ENCODE peak calls at places on chromosomes 13 and 19, in nine cellular contexts. F, L, E, A, W, H, X, V and Y are unnamed samples.

GRCh38 chr19:48556163-48556562 is 4.2 kb downstream of the SULT2B1 start:
- DNase-seq in F (no peak), L (no peak), E (no peak), A (no peak), W (no peak), H (no peak), X (peak), V (no peak), Y (no peak)

GRCh38 chr19:42066075-42066754 is 3.8 kb downstream of the GRIK5 start:
- DNase-seq in F (no peak), L (peak), E (no peak), A (no peak), W (no peak), H (no peak), X (no peak), V (no peak), Y (no peak)

GRCh38 chr13:111389621-111390521 is 69.4 kb downstream of the TEX29 start:
- DNase-seq in F (no peak), L (no peak), E (no peak), A (no peak), W (no peak), H (peak), X (no peak), V (no peak), Y (no peak)

GRCh38 chr13:89688908-89689307 is 1658.6 kb upstream of the MIR17HG start:
- DNase-seq in F (no peak), L (peak), E (peak), A (no peak), W (no peak), H (no peak), X (no peak), V (no peak), Y (peak)

GRCh38 chr19:48708471-48708870 is 11.1 kb downstream of the MAMSTR start:
- DNase-seq in F (no peak), L (no peak), E (no peak), A (no peak), W (no peak), H (no peak), X (no peak), V (no peak), Y (no peak)

GRCh38 chr19:6677495-6677894 is 7.5 kb upstream of the TNFSF14 start:
- DNase-seq in F (no peak), L (peak), E (no peak), A (no peak), W (no peak), H (no peak), X (no peak), V (no peak), Y (no peak)

GRCh38 chr13:110424596-110425443 is 117.7 kb downstream of the COL4A2 start:
- DNase-seq in F (no peak), L (no peak), E (no peak), A (no peak), W (no peak), H (no peak), X (no peak), V (no peak), Y (no peak)

GRCh38 chr19:48541813-48542212 is 10.2 kb upstream of the SULT2B1 start:
- DNase-seq in F (no peak), L (no peak), E (no peak), A (no peak), W (no peak), H (no peak), X (no peak), V (no peak), Y (no peak)

GRCh38 chr13:57716295-57716694 is 84.8 kb downstream of the PCDH17 start:
- DNase-seq in F (no peak), L (no peak), E (no peak), A (no peak), W (no peak), H (no peak), X (no peak), V (no peak), Y (no peak)

GRCh38 chr19:34350161-34350561 is 14.8 kb upstream of the GPI start:
- DNase-seq in F (peak), L (no peak), E (no peak), A (peak), W (no peak), H (no peak), X (no peak), V (peak), Y (no peak)

GRCh38 chr13:77990973-77991372 is 72.3 kb upstream of the EDNRB start:
- DNase-seq in F (no peak), L (no peak), E (peak), A (no peak), W (no peak), H (no peak), X (no peak), V (no peak), Y (no peak)

GRCh38 chr13:33080962-33081655 is 64.9 kb downstream of the KL start:
- DNase-seq in F (no peak), L (no peak), E (no peak), A (no peak), W (no peak), H (no peak), X (no peak), V (no peak), Y (no peak)

GRCh38 chr19:19259741-19260140 is 13.4 kb downstream of the TM6SF2 start:
- DNase-seq in F (no peak), L (no peak), E (no peak), A (no peak), W (no peak), H (no peak), X (peak), V (no peak), Y (no peak)

GRCh38 chr13:75533866-75534265 is 3.8 kb downstream of the COMMD6 start:
- DNase-seq in F (no peak), L (no peak), E (no peak), A (no peak), W (no peak), H (no peak), X (no peak), V (no peak), Y (no peak)

GRCh38 chr13:100534147-100534818 is 54.3 kb downstream of the GGACT start:
- DNase-seq in F (no peak), L (no peak), E (no peak), A (no peak), W (no peak), H (no peak), X (no peak), V (no peak), Y (no peak)

GRCh38 chr13:29165840-29166239 is 345.7 kb downstream of the MTUS2 start:
- DNase-seq in F (no peak), L (no peak), E (no peak), A (no peak), W (no peak), H (no peak), X (no peak), V (no peak), Y (no peak)

GRCh38 chr19:48754950-48755645 is at the start of gene FGF21:
- DNase-seq in F (no peak), L (no peak), E (no peak), A (no peak), W (no peak), H (no peak), X (no peak), V (no peak), Y (no peak)

GRCh38 chr13:21849323-21849722 is 178.4 kb downstream of the FGF9 start:
- DNase-seq in F (peak), L (no peak), E (no peak), A (no peak), W (no peak), H (no peak), X (peak), V (peak), Y (no peak)

GRCh38 chr13:39788097-39788496 is 132.6 kb downstream of the COG6 start:
- DNase-seq in F (no peak), L (no peak), E (peak), A (no peak), W (no peak), H (no peak), X (no peak), V (no peak), Y (no peak)

GRCh38 chr13:39786091-39786490 is 130.6 kb downstream of the COG6 start:
- DNase-seq in F (no peak), L (no peak), E (no peak), A (no peak), W (no peak), H (no peak), X (no peak), V (no peak), Y (no peak)

GRCh38 chr13:39784347-39784746 is 128.9 kb downstream of the COG6 start:
- DNase-seq in F (no peak), L (no peak), E (no peak), A (no peak), W (no peak), H (no peak), X (no peak), V (no peak), Y (no peak)

GRCh38 chr13:39787086-39787487 is 131.6 kb downstream of the COG6 start:
- DNase-seq in F (no peak), L (no peak), E (no peak), A (no peak), W (no peak), H (no peak), X (no peak), V (no peak), Y (no peak)

DNA sequence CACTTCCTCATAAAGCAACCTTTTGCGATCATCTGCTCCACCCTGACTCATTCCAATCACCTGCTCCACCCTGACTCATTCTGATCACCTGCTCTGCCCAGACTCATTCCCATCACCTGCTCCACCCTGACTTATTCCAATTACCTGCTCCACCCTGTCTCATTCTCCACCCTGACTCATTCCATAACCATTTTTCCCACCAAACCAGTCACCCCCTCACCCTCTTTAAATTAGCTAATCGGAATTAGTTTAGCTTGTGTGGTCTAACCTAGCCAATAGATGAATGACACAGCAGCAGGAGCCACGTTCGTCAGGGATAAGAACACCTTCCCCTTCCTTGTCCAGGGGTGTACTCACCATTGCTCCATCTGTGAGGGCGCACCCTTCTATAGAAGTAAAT is 134.0 kb downstream of the COG6 start:
- DNase-seq in F (no peak), L (no peak), E (no peak), A (no peak), W (no peak), H (no peak), X (peak), V (no peak), Y (no peak)
- H3K27ac ChIP-seq in F (no peak), L (no peak), E (no peak), A (no peak), W (no peak), H (no peak), X (peak), V (no peak), Y (no peak)

GRCh38 chr13:91768746-91769145 is 370.3 kb downstream of the GPC5 start:
- DNase-seq in F (no peak), L (no peak), E (no peak), A (no peak), W (no peak), H (no peak), X (no peak), V (no peak), Y (no peak)

GRCh38 chr13:91771229-91771628 is 372.8 kb downstream of the GPC5 start:
- DNase-seq in F (no peak), L (no peak), E (no peak), A (no peak), W (no peak), H (no peak), X (no peak), V (no peak), Y (no peak)

GRCh38 chr13:91776650-91777193 is 378.3 kb downstream of the GPC5 start:
- DNase-seq in F (no peak), L (no peak), E (no peak), A (no peak), W (no peak), H (no peak), X (no peak), V (no peak), Y (no peak)

GRCh38 chr13:91778123-91778522 is 379.7 kb downstream of the GPC5 start:
- DNase-seq in F (no peak), L (no peak), E (no peak), A (no peak), W (no peak), H (no peak), X (no peak), V (no peak), Y (no peak)

DNA sequence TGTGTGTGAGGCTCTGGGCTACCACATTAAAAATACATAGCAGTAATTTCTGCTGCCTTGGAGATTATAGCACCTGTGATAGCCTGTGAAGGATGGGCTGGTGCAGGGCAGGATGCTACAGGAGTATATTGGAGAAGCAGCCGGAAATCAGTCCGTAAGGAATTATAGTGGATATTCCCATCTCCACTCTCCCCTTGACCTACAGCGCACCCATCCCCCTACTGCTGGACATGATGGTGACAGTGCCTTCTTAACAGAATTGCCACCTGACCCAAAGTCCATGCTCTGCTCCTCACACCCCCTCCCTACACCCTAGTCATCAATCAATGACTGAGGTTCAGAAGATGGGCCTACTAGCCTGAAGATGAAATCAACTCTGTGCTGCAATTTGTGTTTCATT is 376.0 kb downstream of the GPC5 start:
- DNase-seq in F (no peak), L (no peak), E (no peak), A (no peak), W (no peak), H (no peak), X (no peak), V (no peak), Y (no peak)
- H3K27ac ChIP-seq in F (no peak), L (no peak), E (no peak), A (no peak), W (no peak), H (no peak), X (no peak), V (no peak), Y (no peak)

DNA sequence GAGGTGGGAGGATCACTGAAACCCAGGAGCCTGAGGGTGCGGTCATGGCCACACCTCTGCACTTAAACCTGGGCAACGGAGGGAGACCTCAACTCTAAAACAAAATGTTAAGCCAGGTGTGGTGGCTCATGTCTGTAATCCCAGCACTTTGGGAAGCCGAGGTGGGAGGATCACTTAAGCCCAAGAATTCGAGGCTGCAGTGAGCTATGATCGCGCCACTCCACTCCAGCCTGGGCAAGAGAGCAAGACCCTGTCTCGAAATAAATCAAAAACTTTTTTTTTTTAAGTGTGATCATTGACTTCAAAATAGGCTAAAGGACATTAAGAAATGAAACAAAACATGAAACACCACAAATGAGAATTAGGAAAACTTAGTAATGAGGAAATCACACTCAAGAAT is 16.3 kb upstream of the ADPRHL1 start:
- DNase-seq in F (no peak), L (no peak), E (no peak), A (no peak), W (no peak), H (no peak), X (no peak), V (no peak), Y (no peak)
- H3K27ac ChIP-seq in F (no peak), L (no peak), E (peak), A (no peak), W (no peak), H (no peak), X (no peak), V (no peak), Y (no peak)

GRCh38 chr19:15436826-15437110 is 13.0 kb downstream of the WIZ start:
- DNase-seq in F (no peak), L (peak), E (no peak), A (no peak), W (no peak), H (no peak), X (no peak), V (no peak), Y (no peak)

GRCh38 chr19:15438124-15438496 is 11.6 kb downstream of the WIZ start:
- DNase-seq in F (no peak), L (no peak), E (no peak), A (no peak), W (no peak), H (no peak), X (no peak), V (no peak), Y (no peak)

GRCh38 chr19:15438577-15438976 is 11.2 kb downstream of the WIZ start:
- DNase-seq in F (no peak), L (no peak), E (no peak), A (no peak), W (no peak), H (no peak), X (no peak), V (no peak), Y (no peak)

GRCh38 chr19:15436012-15436825 is 13.5 kb downstream of the WIZ start:
- DNase-seq in F (no peak), L (no peak), E (no peak), A (no peak), W (no peak), H (no peak), X (no peak), V (no peak), Y (no peak)

DNA sequence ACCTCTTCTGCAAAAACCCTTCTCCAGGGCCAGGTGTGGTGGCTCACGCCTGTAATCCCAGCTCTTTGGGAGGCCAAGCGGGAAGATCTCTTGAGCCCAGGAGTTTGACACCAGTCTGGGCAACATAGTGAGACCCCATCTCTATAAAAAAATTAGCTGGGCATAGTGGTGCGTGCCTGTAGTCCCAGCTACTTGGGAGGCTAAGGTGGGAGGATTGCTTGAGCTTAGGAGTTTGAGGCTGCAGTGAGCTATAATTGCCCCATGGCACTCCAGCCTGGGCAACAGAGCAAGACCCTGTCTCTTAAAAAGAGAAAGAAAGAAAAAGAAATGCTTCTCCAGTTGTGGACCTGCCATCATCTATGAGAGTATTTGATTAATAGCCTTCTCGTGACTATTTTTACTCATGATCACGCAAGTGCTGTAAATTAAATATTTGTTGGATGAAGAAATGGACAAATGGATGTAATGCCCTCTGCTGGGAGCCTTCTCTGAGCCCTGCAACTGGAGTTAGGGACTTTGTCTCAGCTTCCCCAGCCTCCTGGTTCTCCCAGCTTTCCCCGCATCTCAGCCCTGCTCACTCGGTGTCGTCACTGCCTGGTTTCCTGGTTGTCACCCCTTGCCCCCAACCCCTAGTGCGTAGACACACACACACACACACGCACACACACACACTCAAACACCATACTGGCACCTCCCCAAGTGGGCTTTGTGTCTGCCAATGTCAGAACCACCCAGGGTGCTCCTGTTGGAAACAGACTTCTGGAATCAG is 12.2 kb downstream of the WIZ start:
- DNase-seq in F (no peak), L (peak), E (no peak), A (no peak), W (peak), H (peak), X (no peak), V (no peak), Y (no peak)
- H3K27ac ChIP-seq in F (no peak), L (no peak), E (no peak), A (no peak), W (peak), H (peak), X (no peak), V (no peak), Y (no peak)

DNA sequence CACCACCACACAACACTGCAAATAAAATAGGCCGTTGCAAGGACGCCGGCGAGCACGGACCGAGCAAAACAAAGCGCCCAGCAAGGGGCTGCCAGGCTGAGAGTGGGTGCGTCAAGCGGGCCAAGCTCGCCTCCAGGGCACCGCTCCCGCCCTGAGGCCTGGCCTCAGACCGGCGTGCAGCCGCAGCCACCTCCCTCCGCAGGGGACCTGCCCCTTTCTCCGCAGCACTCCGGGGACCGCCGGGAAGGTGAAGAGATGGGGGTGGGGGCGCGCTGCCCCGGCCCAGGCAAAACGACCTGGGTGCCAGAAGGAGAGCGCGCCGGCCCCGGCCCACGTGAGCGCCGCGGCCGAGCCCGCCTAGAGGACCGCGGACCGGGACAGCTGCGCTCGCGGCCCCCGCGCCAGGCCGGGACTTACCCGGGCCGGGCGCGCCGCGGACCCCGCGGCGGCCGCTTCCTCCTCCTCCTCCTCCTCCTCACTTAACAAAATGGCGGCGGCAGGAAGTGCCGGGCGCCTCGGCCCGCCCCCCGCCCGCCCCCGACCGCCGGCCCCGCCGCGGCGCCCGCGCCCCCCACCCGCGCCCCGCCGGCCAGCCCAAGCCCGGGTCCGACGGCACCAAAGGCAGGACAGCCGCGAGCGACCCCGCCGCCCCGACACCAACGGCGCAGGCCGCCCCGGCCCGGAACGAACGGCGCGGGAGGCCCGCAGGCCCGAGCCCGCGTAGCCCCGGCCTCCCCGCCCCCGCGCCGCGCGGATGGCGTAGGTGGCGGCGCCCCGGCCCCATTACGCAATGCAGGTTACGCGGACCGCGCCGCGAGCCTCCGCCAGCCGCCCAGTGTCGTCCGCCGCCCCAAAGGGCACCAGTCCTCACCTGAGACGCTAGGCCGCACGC is 674 bp downstream of the BRD4 start:
- DNase-seq in F (peak), L (peak), E (peak), A (peak), W (peak), H (peak), X (peak), V (peak), Y (peak)
- H3K27ac ChIP-seq in F (peak), L (peak), E (peak), A (peak), W (peak), H (peak), X (peak), V (peak), Y (peak)